ENCODE peak calls at places on chromosomes 5 and 9, in four cellular contexts. P, V, U and M are unnamed samples.

GRCh38 chr5:63931841-63932240 is 30.4 kb downstream of the HTR1A start:
- DNase-seq in P (no peak), V (no peak), U (no peak), M (no peak)

GRCh38 chr5:82259172-82259800 is 18.9 kb downstream of the RPS23 start:
- DNase-seq in P (no peak), V (no peak), U (peak; percentile 16), M (no peak)

GRCh38 chr5:142568996-142569335 is 116.9 kb downstream of the FGF1 start:
- DNase-seq in P (no peak), V (no peak), U (no peak), M (no peak)

GRCh38 chr9:76662476-76663281 is 101.6 kb upstream of the PCA3 start:
- DNase-seq in P (no peak), V (no peak), U (no peak), M (no peak)

GRCh38 chr5:124343451-124343867 is 403.0 kb downstream of the ZNF608 start:
- DNase-seq in P (no peak), V (no peak), U (peak; percentile 93), M (no peak)

GRCh38 chr5:96195053-96195452 is 233.4 kb upstream of the ELL2 start:
- DNase-seq in P (no peak), V (no peak), U (no peak), M (no peak)

GRCh38 chr5:30809907-30810306 is 383.6 kb upstream of the CDH6 start:
- DNase-seq in P (no peak), V (no peak), U (no peak), M (no peak)

GRCh38 chr5:120375248-120375647 is 88.9 kb upstream of the PRR16 start:
- DNase-seq in P (no peak), V (no peak), U (no peak), M (no peak)

GRCh38 chr9:73089304-73089985 is 62.2 kb upstream of the ANXA1 start:
- DNase-seq in P (no peak), V (no peak), U (no peak), M (no peak)

GRCh38 chr5:149775785-149776184 is 45.7 kb downstream of the PPARGC1B start:
- DNase-seq in P (no peak), V (peak; percentile 41), U (no peak), M (no peak)

GRCh38 chr9:76630916-76631315 is 133.3 kb upstream of the PCA3 start:
- DNase-seq in P (no peak), V (no peak), U (no peak), M (no peak)

GRCh38 chr5:37490931-37491330 is 111.8 kb downstream of the WDR70 start:
- DNase-seq in P (no peak), V (no peak), U (no peak), M (no peak)

GRCh38 chr5:139639619-139640431 is 8.3 kb upstream of the CXXC5 start:
- DNase-seq in P (no peak), V (no peak), U (no peak), M (peak; percentile 75)

GRCh38 chr9:20988916-20989315 is 42.5 kb downstream of the HACD4 start:
- DNase-seq in P (no peak), V (no peak), U (no peak), M (no peak)

GRCh38 chr9:35689601-35690446 is at the start of gene TPM2:
- DNase-seq in P (no peak), V (peak; percentile 78), U (peak; percentile 88), M (no peak)

GRCh38 chr5:58944221-58944620 is 361.3 kb downstream of the RAB3C start:
- DNase-seq in P (no peak), V (no peak), U (no peak), M (no peak)

GRCh38 chr9:5796298-5796697 is 36.6 kb downstream of the ERMP1 start:
- DNase-seq in P (no peak), V (no peak), U (no peak), M (no peak)